ENCODE peak calls at places on chromosome 14, in seven cellular contexts. D is astrocyte of the spinal cord, H is bronchial epithelial cell, K is cardiac muscle cell, N is dorsolateral prefrontal cortex, Y is IMR-90, W is fibroblast of lung. E is an unnamed sample.

GRCh38 chr14:70171719-70172118 is 17.0 kb downstream of the SLC8A3 start:
- DNase-seq in N (no peak), H (no peak), W (no peak), D (no peak), Y (no peak), K (no peak), E (no peak)

GRCh38 chr14:91998667-91999570 is 40.9 kb downstream of the TRIP11 start:
- DNase-seq in K (no peak), W (no peak), H (no peak), D (no peak), Y (no peak), N (no peak), E (peak; percentile 8)

GRCh38 chr14:73753043-73753886 is 39.1 kb upstream of the PNMA1 start:
- DNase-seq in Y (no peak), D (peak; percentile 22), K (peak; percentile 57), W (no peak), N (no peak), H (peak; percentile 54), E (peak; percentile 33)

GRCh38 chr14:68677476-68677875 is 115.4 kb downstream of the ZFP36L1 start:
- DNase-seq in Y (no peak), K (no peak), W (no peak), H (peak; percentile 74), N (no peak), D (no peak), E (no peak)

GRCh38 chr14:103561381-103562134 is 899 bp downstream of the BAG5 start:
- DNase-seq in W (peak; percentile 55), H (peak; percentile 59), Y (peak; percentile 49), D (peak; percentile 54), N (no peak), K (peak; percentile 71), E (peak; percentile 56)

GRCh38 chr14:92323916-92324818 is 1.2 kb downstream of the SLC24A4 start:
- DNase-seq in N (no peak), H (no peak), W (no peak), Y (no peak), D (no peak), K (no peak), E (no peak)

GRCh38 chr14:103688906-103689902 is 26.0 kb downstream of the XRCC3 start:
- DNase-seq in H (peak; percentile 53), W (peak; percentile 33), K (peak; percentile 69), Y (no peak), N (peak; percentile 63), D (peak; percentile 58), E (peak; percentile 74)

GRCh38 chr14:28157887-28158791 is 608.4 kb upstream of the FOXG1 start:
- DNase-seq in N (no peak), D (no peak), K (no peak), H (no peak), Y (no peak), W (no peak), E (no peak)

GRCh38 chr14:21553266-21553665 is 26.6 kb downstream of the OR10G3 start:
- DNase-seq in H (no peak), N (no peak), D (no peak), W (no peak), Y (no peak), K (no peak), E (no peak)

GRCh38 chr14:68824517-68825347 is 31.9 kb upstream of the ZFP36L1 start:
- DNase-seq in W (peak; percentile 69), D (peak; percentile 69), Y (peak; percentile 62), N (no peak), K (peak; percentile 81), H (peak; percentile 51), E (peak; percentile 75)

GRCh38 chr14:23430733-23431105 is 4.7 kb downstream of the MYH7 start:
- DNase-seq in W (no peak), Y (no peak), H (no peak), K (peak; percentile 12), N (peak; percentile 86), D (no peak), E (no peak)

GRCh38 chr14:89351364-89351957 is 65.6 kb downstream of the FOXN3 start:
- DNase-seq in W (peak; percentile 69), K (peak; percentile 62), D (peak; percentile 65), Y (peak; percentile 42), N (no peak), H (no peak), E (peak; percentile 33)

GRCh38 chr14:68113328-68113930 is 293.9 kb downstream of the RAD51B start:
- DNase-seq in Y (no peak), K (peak; percentile 75), N (no peak), H (no peak), D (no peak), W (no peak), E (peak; percentile 43)

GRCh38 chr14:81458352-81458751 is 58.2 kb upstream of the STON2 start:
- DNase-seq in H (no peak), D (no peak), K (no peak), N (no peak), Y (no peak), W (no peak), E (no peak)

GRCh38 chr14:104876251-104876699 is 11.2 kb downstream of the CEP170B start:
- DNase-seq in D (no peak), Y (peak; percentile 16), K (peak; percentile 25), N (no peak), W (peak; percentile 42), H (no peak), E (peak; percentile 25)

GRCh38 chr14:65333926-65334687 is 78.4 kb upstream of the FUT8 start:
- DNase-seq in W (peak; percentile 79), N (no peak), D (peak; percentile 59), H (no peak), K (peak; percentile 88), Y (peak; percentile 86), E (peak; percentile 91)

GRCh38 chr14:38121280-38121679 is 86.4 kb upstream of the SSTR1 start:
- DNase-seq in K (no peak), Y (no peak), D (no peak), W (peak; percentile 13), H (no peak), N (no peak), E (no peak)

GRCh38 chr14:95953111-95953724 is 76.6 kb downstream of the TUNAR start:
- DNase-seq in D (no peak), Y (no peak), W (no peak), K (no peak), N (no peak), H (no peak), E (peak; percentile 4)

GRCh38 chr14:67815573-67816235 is 686 bp downstream of the ZFYVE26 start:
- DNase-seq in N (no peak), W (peak; percentile 36), D (peak; percentile 42), H (peak; percentile 57), K (peak; percentile 47), Y (peak; percentile 62), E (peak; percentile 57)

GRCh38 chr14:95464103-95464502 is 52.3 kb downstream of the SYNE3 start:
- DNase-seq in N (no peak), D (no peak), Y (no peak), K (no peak), H (no peak), W (no peak), E (no peak)

GRCh38 chr14:102164241-102164641 is 24.5 kb downstream of the WDR20 start:
- DNase-seq in Y (peak; percentile 49), W (peak; percentile 55), N (no peak), H (peak; percentile 28), D (peak; percentile 35), K (peak; percentile 52), E (peak; percentile 46)

GRCh38 chr14:50351016-50351415 is 38.9 kb downstream of the DMAC2L start:
- DNase-seq in D (peak; percentile 31), K (no peak), H (no peak), N (no peak), Y (peak; percentile 55), W (no peak), E (no peak)

GRCh38 chr14:89427426-89428162 is 10.6 kb upstream of the FOXN3 start:
- DNase-seq in W (peak; percentile 24), N (no peak), H (no peak), Y (no peak), D (no peak), K (peak; percentile 41), E (peak; percentile 57)

GRCh38 chr14:48384786-48385185 is 709.4 kb upstream of the MDGA2 start:
- DNase-seq in N (no peak), Y (no peak), K (no peak), W (no peak), H (no peak), D (no peak), E (no peak)

GRCh38 chr14:41868396-41868795 is 261.7 kb downstream of the LRFN5 start:
- DNase-seq in K (peak; percentile 3), D (peak; percentile 10), Y (peak; percentile 4), H (no peak), W (no peak), N (no peak), E (no peak)

GRCh38 chr14:41865894-41866293 is 259.2 kb downstream of the LRFN5 start:
- DNase-seq in W (no peak), Y (no peak), K (no peak), N (no peak), D (no peak), H (no peak), E (no peak)
- H3K4me3 ChIP-seq in W (no peak overlapping the region), Y (no peak overlapping the region), K (no peak overlapping the region), N (no peak overlapping the region), D (no peak overlapping the region), H (no peak overlapping the region), E (no peak overlapping the region)

GRCh38 chr14:97298331-97298730 is 501.1 kb downstream of the VRK1 start:
- DNase-seq in H (no peak), Y (no peak), N (no peak), W (no peak), K (no peak), D (no peak), E (no peak)
- TF ChIP-seq CTCF in H (no peak), Y (no peak), N (no peak), W (no peak), K (no peak), D (peak; percentile 7), E (no peak)

GRCh38 chr14:60095781-60096450 is 4.2 kb downstream of the PCNX4 start:
- DNase-seq in K (peak; percentile 49), Y (peak; percentile 93), W (peak; percentile 88), H (peak; percentile 78), N (no peak), D (peak; percentile 56), E (peak; percentile 69)

GRCh38 chr14:60093606-60094005 is 1.9 kb downstream of the PCNX4 start:
- DNase-seq in Y (peak; percentile 18), W (peak; percentile 28), N (no peak), K (no peak), D (peak; percentile 28), H (peak; percentile 5), E (peak; percentile 19)

GRCh38 chr14:60093088-60093487 is 1.4 kb downstream of the PCNX4 start:
- DNase-seq in K (no peak), H (no peak), D (no peak), W (peak; percentile 46), Y (no peak), N (no peak), E (peak; percentile 16)

GRCh38 chr14:60092516-60092915 is 793 bp downstream of the PCNX4 start:
- DNase-seq in N (no peak), W (peak; percentile 57), D (peak; percentile 55), Y (peak; percentile 41), H (peak; percentile 24), K (peak; percentile 49), E (peak; percentile 56)

GRCh38 chr14:60094306-60094897 is 2.7 kb downstream of the PCNX4 start:
- DNase-seq in D (peak; percentile 59), W (peak; percentile 44), K (peak; percentile 71), N (no peak), H (peak; percentile 29), Y (peak; percentile 70), E (peak; percentile 44)
- H3K4me3 ChIP-seq in D (peak overlapping the region; percentile 28), W (peak overlapping the region; percentile 81), K (no peak overlapping the region), N (peak overlapping the region; percentile 86), H (no peak overlapping the region), Y (peak overlapping the region; percentile 14), E (peak overlapping the region; percentile 93)

DNA sequence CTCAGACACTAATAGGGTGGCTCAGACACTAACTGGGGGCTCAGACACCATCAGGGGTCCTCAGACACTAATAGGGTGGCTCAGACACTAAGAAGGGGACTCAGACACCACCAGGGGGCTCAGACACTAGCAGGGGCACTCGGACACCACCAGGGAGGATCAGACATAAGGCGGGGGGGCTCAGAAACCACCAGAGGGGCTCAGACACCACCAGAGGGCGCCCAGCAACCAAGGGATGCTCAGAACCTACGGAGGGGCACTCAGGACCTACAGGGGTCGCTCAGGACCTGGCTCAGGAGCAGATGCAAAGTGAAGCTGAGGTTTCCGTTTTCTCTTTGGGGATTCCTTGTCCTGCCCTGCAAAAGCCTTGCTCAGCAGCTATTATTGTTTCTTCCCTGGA is 448.5 kb downstream of the TMEM121 start:
- DNase-seq in D (no peak), H (no peak), N (no peak), K (no peak), W (no peak), Y (no peak), E (no peak)
- TF ChIP-seq CTCF in D (no peak), H (no peak), N (no peak), K (no peak), W (no peak), Y (no peak), E (no peak)